ENCODE peak calls at places on chromosomes 3 and 15, in seven cellular contexts. W is stimulated activated CD4-positive, alpha-beta T cell treated with anti-CD3 and anti-CD28 coated beads, Interleukin-4, amount 100 ng/mL, for 48 hours; F is posterior cingulate gyrus; H is cerebellar cortex; S is effector CD4-positive, alpha-beta T cell; N is NT2/D1; R is brain pericyte. Z is an unnamed sample.

GRCh38 chr15:45855907-45856579 is 221.2 kb downstream of the SQOR start:
- DNase-seq in W (no peak), F (no peak), H (no peak), S (no peak), N (no peak), R (no peak), Z (no peak)

GRCh38 chr3:194472290-194472920 is 14.4 kb downstream of the ATP13A3 start:
- DNase-seq in W (no peak), F (no peak), H (peak), S (no peak), N (peak), R (peak), Z (peak)

GRCh38 chr3:141920701-141921100 is 44.3 kb downstream of the ATP1B3 start:
- DNase-seq in W (no peak), F (no peak), H (no peak), S (no peak), N (no peak), R (no peak), Z (no peak)

GRCh38 chr3:30751610-30752299 is 142.7 kb downstream of the GADL1 start:
- DNase-seq in W (peak), F (peak), H (no peak), S (peak), N (peak), R (no peak), Z (peak)

GRCh38 chr3:53162672-53163458 is 1.9 kb downstream of the PRKCD start:
- DNase-seq in W (peak), F (no peak), H (no peak), S (peak), N (no peak), R (no peak), Z (peak)

GRCh38 chr15:78120523-78120922 is 10.7 kb downstream of the CIB2 start:
- DNase-seq in W (no peak), F (no peak), H (no peak), S (no peak), N (no peak), R (no peak), Z (no peak)

GRCh38 chr3:105823149-105823866 is 45.5 kb downstream of the CBLB start:
- DNase-seq in W (no peak), F (no peak), H (no peak), S (no peak), N (no peak), R (no peak), Z (peak)

GRCh38 chr15:95422255-95422654 is 908.2 kb upstream of the NR2F2 start:
- DNase-seq in W (no peak), F (no peak), H (no peak), S (no peak), N (no peak), R (no peak), Z (no peak)

GRCh38 chr15:78422571-78423340 is 15.3 kb upstream of the IREB2 start:
- DNase-seq in W (peak), F (peak), H (peak), S (peak), N (peak), R (no peak), Z (peak)

GRCh38 chr3:95172549-95172948 is 1109.7 kb downstream of the NSUN3 start:
- DNase-seq in W (no peak), F (no peak), H (peak), S (no peak), N (no peak), R (no peak), Z (no peak)

GRCh38 chr3:183213941-183214612 is 39.0 kb upstream of the B3GNT5 start:
- DNase-seq in W (no peak), F (no peak), H (no peak), S (no peak), N (no peak), R (no peak), Z (no peak)

GRCh38 chr3:149507491-149508324 is 33.2 kb downstream of the TM4SF4 start:
- DNase-seq in W (no peak), F (no peak), H (no peak), S (no peak), N (no peak), R (no peak), Z (peak)

GRCh38 chr15:101322849-101323477 is 27.9 kb upstream of the SNRPA1 start:
- DNase-seq in W (no peak), F (no peak), H (no peak), S (no peak), N (no peak), R (no peak), Z (no peak)

GRCh38 chr15:93520206-93520605 is 431.2 kb upstream of the RGMA start:
- DNase-seq in W (no peak), F (no peak), H (no peak), S (no peak), N (no peak), R (no peak), Z (no peak)